ENCODE peak calls at places on chromosomes 3 and 15, in six cellular contexts. One of them, this sample, is unnamed.

GRCh38 chr15:74144153-74144775 is 13.9 kb downstream of the ISLR2 start:
- DNase-seq in AG08395: no peak
- DNase-seq in posterior cingulate gyrus: no peak
- DNase-seq in NCI-H524: no peak
- DNase-seq in H54: no peak
- DNase-seq in immature natural killer cell: no peak
- DNase-seq in this sample: no peak

GRCh38 chr3:85482193-85482450 is 523.3 kb downstream of the CADM2 start:
- DNase-seq in AG08395: no peak
- DNase-seq in posterior cingulate gyrus: no peak
- DNase-seq in NCI-H524: no peak
- DNase-seq in H54: no peak
- DNase-seq in immature natural killer cell: no peak
- DNase-seq in this sample: no peak

GRCh38 chr15:91562698-91563097 is 290.8 kb upstream of the SLCO3A1 start:
- DNase-seq in AG08395: no peak
- DNase-seq in posterior cingulate gyrus: no peak
- DNase-seq in NCI-H524: no peak
- DNase-seq in H54: no peak
- DNase-seq in immature natural killer cell: no peak
- DNase-seq in this sample: no peak

GRCh38 chr15:63474810-63475316 is 29.5 kb upstream of the USP3 start:
- DNase-seq in AG08395: no peak
- DNase-seq in posterior cingulate gyrus: no peak
- DNase-seq in NCI-H524: no peak
- DNase-seq in H54: no peak
- DNase-seq in immature natural killer cell: no peak
- DNase-seq in this sample: no peak

GRCh38 chr3:168989396-168989795 is 674.1 kb downstream of the MECOM start:
- DNase-seq in AG08395: no peak
- DNase-seq in posterior cingulate gyrus: no peak
- DNase-seq in NCI-H524: no peak
- DNase-seq in H54: no peak
- DNase-seq in immature natural killer cell: no peak
- DNase-seq in this sample: no peak

GRCh38 chr15:47586653-47587224 is 130.6 kb upstream of the SEMA6D start:
- DNase-seq in AG08395: no peak
- DNase-seq in posterior cingulate gyrus: no peak
- DNase-seq in NCI-H524: peak
- DNase-seq in H54: no peak
- DNase-seq in immature natural killer cell: no peak
- DNase-seq in this sample: no peak

GRCh38 chr15:32784571-32784970 is 66.8 kb downstream of the GREM1 start:
- DNase-seq in AG08395: peak
- DNase-seq in posterior cingulate gyrus: no peak
- DNase-seq in NCI-H524: no peak
- DNase-seq in H54: no peak
- DNase-seq in immature natural killer cell: no peak
- DNase-seq in this sample: no peak

GRCh38 chr3:157573281-157573680 is 70.1 kb upstream of the VEPH1 start:
- DNase-seq in AG08395: peak
- DNase-seq in posterior cingulate gyrus: no peak
- DNase-seq in NCI-H524: no peak
- DNase-seq in H54: no peak
- DNase-seq in immature natural killer cell: no peak
- DNase-seq in this sample: no peak

GRCh38 chr3:32630266-32630665 is 54.7 kb upstream of the CNOT10 start:
- DNase-seq in AG08395: peak
- DNase-seq in posterior cingulate gyrus: no peak
- DNase-seq in NCI-H524: no peak
- DNase-seq in H54: no peak
- DNase-seq in immature natural killer cell: no peak
- DNase-seq in this sample: no peak

GRCh38 chr3:38004415-38005075 is 14.0 kb downstream of the VILL start:
- DNase-seq in AG08395: peak
- DNase-seq in posterior cingulate gyrus: peak
- DNase-seq in NCI-H524: peak
- DNase-seq in H54: peak
- DNase-seq in immature natural killer cell: peak
- DNase-seq in this sample: peak

GRCh38 chr3:46208167-46208704 is at the start of gene CCR1:
- DNase-seq in AG08395: peak
- DNase-seq in posterior cingulate gyrus: peak
- DNase-seq in NCI-H524: no peak
- DNase-seq in H54: no peak
- DNase-seq in immature natural killer cell: peak
- DNase-seq in this sample: no peak

GRCh38 chr3:42544492-42545283 is 37.1 kb downstream of the SEC22C start:
- DNase-seq in AG08395: peak
- DNase-seq in posterior cingulate gyrus: no peak
- DNase-seq in NCI-H524: no peak
- DNase-seq in H54: no peak
- DNase-seq in immature natural killer cell: no peak
- DNase-seq in this sample: no peak

GRCh38 chr15:66679657-66680108 is 22.4 kb upstream of the SMAD6 start:
- DNase-seq in AG08395: no peak
- DNase-seq in posterior cingulate gyrus: no peak
- DNase-seq in NCI-H524: peak
- DNase-seq in H54: no peak
- DNase-seq in immature natural killer cell: no peak
- DNase-seq in this sample: no peak

GRCh38 chr3:46910166-46910760 is 32.7 kb downstream of the PTH1R start:
- DNase-seq in AG08395: no peak
- DNase-seq in posterior cingulate gyrus: no peak
- DNase-seq in NCI-H524: no peak
- DNase-seq in H54: no peak
- DNase-seq in immature natural killer cell: no peak
- DNase-seq in this sample: no peak